ENCODE peak calls at places on chromosomes 6 and 20, in ten cellular contexts. J is GM18507; L is substantia nigra; Y is iPS-NIHi11; G is GM10248; H is stimulated activated CD4-positive, alpha-beta T cell treated with anti-CD3 and anti-CD28 coated beads, TNF-alpha, amount 100 ng/mL, for 1 hour; E is stimulated activated CD8-positive, alpha-beta memory T cell treated with anti-CD3 and anti-CD28 coated beads, Interleukin-4, amount 100 ng/mL, for 24 hours; F is SW480; U is ELR; M is mammary epithelial cell. C is an unnamed sample.

GRCh38 chr6:54958446-54958845 is 111.9 kb downstream of the FAM83B start:
- DNase-seq in H (no peak), L (no peak), J (no peak), F (no peak), M (no peak), U (no peak), Y (no peak), G (no peak), E (no peak), C (no peak)

GRCh38 chr20:32792316-32792715 is 27.4 kb upstream of the MAPRE1 start:
- DNase-seq in F (peak), J (peak), L (peak), Y (peak), H (peak), U (no peak), G (peak), M (peak), E (peak), C (no peak)

GRCh38 chr20:44650777-44651493 is 564 bp downstream of the ADA start:
- DNase-seq in Y (no peak), J (no peak), F (no peak), G (no peak), E (no peak), L (no peak), H (no peak), M (no peak), U (no peak), C (peak)

GRCh38 chr6:84243240-84243639 is 15.8 kb upstream of the CEP162 start:
- DNase-seq in M (no peak), L (no peak), Y (no peak), F (no peak), J (no peak), H (no peak), G (no peak), E (no peak), U (peak), C (no peak)

GRCh38 chr6:170049641-170050491 is 241.0 kb downstream of the DLL1 start:
- DNase-seq in H (no peak), L (no peak), M (peak), J (no peak), Y (no peak), F (no peak), E (no peak), U (peak), G (no peak), C (peak)

GRCh38 chr6:73722318-73723060 is 26.5 kb downstream of the CD109 start:
- DNase-seq in U (peak), Y (no peak), E (no peak), M (peak), J (no peak), G (peak), F (no peak), H (no peak), L (no peak), C (no peak)

GRCh38 chr20:49624317-49624716 is 56.4 kb upstream of the PTGIS start:
- DNase-seq in G (no peak), M (no peak), Y (no peak), J (no peak), U (no peak), E (no peak), H (no peak), L (no peak), F (no peak), C (no peak)

GRCh38 chr6:159801935-159802334 is 1.9 kb downstream of the PNLDC1 start:
- DNase-seq in F (no peak), Y (no peak), J (no peak), L (no peak), M (no peak), G (no peak), E (no peak), U (no peak), H (no peak), C (no peak)

GRCh38 chr20:615494-615893 is 5.4 kb upstream of the TCF15 start:
- DNase-seq in G (no peak), L (no peak), H (no peak), F (no peak), Y (no peak), E (no peak), M (no peak), U (no peak), J (no peak), C (no peak)

GRCh38 chr6:106750146-106750900 is 120.9 kb downstream of the QRSL1 start:
- DNase-seq in M (peak), G (no peak), Y (no peak), J (no peak), U (no peak), E (no peak), H (no peak), L (no peak), F (no peak), C (no peak)

GRCh38 chr6:14243617-14244016 is 126.0 kb downstream of the CD83 start:
- DNase-seq in Y (no peak), U (no peak), F (no peak), J (no peak), L (no peak), H (no peak), M (no peak), E (no peak), G (no peak), C (no peak)

GRCh38 chr6:55009114-55009513 is 162.5 kb downstream of the FAM83B start:
- DNase-seq in Y (no peak), L (no peak), E (no peak), M (no peak), F (no peak), H (no peak), J (no peak), U (no peak), G (no peak), C (no peak)

GRCh38 chr6:78845567-78845966 is 21.8 kb upstream of the IRAK1BP1 start:
- DNase-seq in J (no peak), M (no peak), G (no peak), U (no peak), Y (no peak), E (no peak), L (no peak), H (no peak), F (no peak), C (no peak)

GRCh38 chr6:52284131-52284459 is 447 bp downstream of the MCM3 start:
- DNase-seq in U (peak), M (no peak), J (no peak), F (peak), L (no peak), G (no peak), Y (peak), E (peak), H (no peak), C (peak)

GRCh38 chr20:25281541-25281991 is 33.7 kb downstream of the PYGB start:
- DNase-seq in E (no peak), Y (no peak), L (no peak), F (peak), G (peak), H (no peak), U (no peak), J (no peak), M (no peak), C (no peak)

GRCh38 chr20:44911264-44911921 is 1.5 kb downstream of the PABPC1L start:
- DNase-seq in H (peak), J (peak), L (no peak), U (peak), Y (peak), F (peak), G (peak), E (peak), M (peak), C (peak)

GRCh38 chr20:31663838-31664695 is 26.4 kb downstream of the COX4I2 start:
- DNase-seq in L (peak), U (no peak), H (no peak), E (no peak), M (no peak), J (no peak), G (no peak), Y (no peak), F (no peak), C (no peak)

GRCh38 chr6:18168264-18168663 is 13.0 kb downstream of the KDM1B start:
- DNase-seq in H (no peak), L (no peak), J (no peak), U (no peak), Y (no peak), M (no peak), G (no peak), F (no peak), E (no peak), C (no peak)

GRCh38 chr6:146770965-146771735 is 172.4 kb downstream of the ADGB start:
- DNase-seq in G (no peak), E (no peak), Y (no peak), F (peak), M (no peak), L (no peak), H (peak), J (no peak), U (no peak), C (no peak)

GRCh38 chr20:37502654-37503053 is 18.4 kb upstream of the NNAT start:
- DNase-seq in E (no peak), J (no peak), G (no peak), Y (no peak), H (no peak), L (no peak), F (no peak), U (no peak), M (no peak), C (no peak)

GRCh38 chr6:39998126-39998525 is 63.9 kb upstream of the MOCS1 start:
- DNase-seq in M (no peak), G (no peak), F (no peak), L (no peak), H (no peak), E (no peak), J (no peak), U (no peak), Y (no peak), C (no peak)

GRCh38 chr20:36055145-36055544 is 86.8 kb downstream of the CNBD2 start:
- DNase-seq in L (no peak), Y (no peak), U (no peak), G (no peak), J (no peak), M (no peak), F (no peak), H (no peak), E (no peak), C (no peak)

GRCh38 chr6:129863664-129864063 is 2.5 kb upstream of the TMEM244 start:
- DNase-seq in Y (no peak), E (no peak), L (no peak), F (no peak), H (no peak), M (peak), J (no peak), G (no peak), U (peak), C (peak)

GRCh38 chr20:38970302-38970701 is 8.2 kb downstream of the DHX35 start:
- DNase-seq in U (peak), M (peak), E (no peak), L (no peak), F (no peak), G (no peak), Y (no peak), J (no peak), H (no peak), C (no peak)

GRCh38 chr6:96104910-96105309 is 89.1 kb downstream of the FUT9 start:
- DNase-seq in E (no peak), J (no peak), Y (no peak), U (no peak), M (peak), L (no peak), F (no peak), G (no peak), H (no peak), C (no peak)

C was measured in MG63.